ENCODE peak calls at places on chromosomes 12 and 14, in five cellular contexts. N is HepG2, I is HEK293T, M is H1, S is GM12878. P is an unnamed sample.

GRCh38 chr12:49624919-49625577 is 1.7 kb downstream of the PRPF40B start:
- DNase-seq in N (no peak), I (no peak), M (no peak), S (no peak), P (no peak)

GRCh38 chr12:107992870-107993451 is 136.1 kb upstream of the WSCD2 start:
- DNase-seq in N (peak; percentile 49), I (peak; percentile 62), M (peak; percentile 60), S (peak; percentile 2), P (peak; percentile 52)

GRCh38 chr14:71361874-71362273 is 454.6 kb downstream of the PCNX1 start:
- DNase-seq in N (no peak), I (no peak), M (no peak), S (no peak), P (no peak)

GRCh38 chr14:90288646-90289355 is 32.4 kb downstream of the PSMC1 start:
- DNase-seq in N (peak; percentile 3), I (no peak), M (no peak), S (no peak), P (no peak)

GRCh38 chr12:106794369-106794768 is 19.9 kb downstream of the RIC8B start:
- DNase-seq in N (no peak), I (no peak), M (no peak), S (no peak), P (no peak)

GRCh38 chr12:93146970-93147369 is 217.9 kb upstream of the EEA1 start:
- DNase-seq in N (no peak), I (no peak), M (no peak), S (no peak), P (no peak)

GRCh38 chr12:5176058-5176457 is 132.4 kb downstream of the KCNA5 start:
- DNase-seq in N (no peak), I (no peak), M (no peak), S (no peak), P (no peak)

GRCh38 chr12:6914246-6914947 is at the start of gene ENO2:
- DNase-seq in N (peak; percentile 44), I (no peak), M (peak; percentile 72), S (no peak), P (no peak)

GRCh38 chr12:89665556-89665955 is 43.1 kb downstream of the ATP2B1 start:
- DNase-seq in N (no peak), I (no peak), M (no peak), S (no peak), P (no peak)

GRCh38 chr14:53409289-53409688 is 256.2 kb upstream of the DDHD1 start:
- DNase-seq in N (no peak), I (no peak), M (no peak), S (no peak), P (no peak)

GRCh38 chr12:87815738-87816137 is 213.5 kb downstream of the C12orf50 start:
- DNase-seq in N (no peak), I (no peak), M (no peak), S (no peak), P (no peak)

GRCh38 chr14:92692822-92693226 is 55.6 kb downstream of the LGMN start:
- DNase-seq in N (no peak), I (no peak), M (no peak), S (no peak), P (no peak)

GRCh38 chr12:6852651-6853354 is 853 bp downstream of the USP5 start:
- DNase-seq in N (peak; percentile 35), I (no peak), M (peak; percentile 66), S (no peak), P (no peak)

GRCh38 chr12:75646329-75646940 is 135.0 kb upstream of the KRR1 start:
- DNase-seq in N (no peak), I (no peak), M (no peak), S (no peak), P (no peak)

GRCh38 chr14:60986500-60986899 is 5.5 kb downstream of the SLC38A6 start:
- DNase-seq in N (no peak), I (no peak), M (no peak), S (no peak), P (no peak)

GRCh38 chr12:778615-779014 is 26.2 kb downstream of the WNK1 start:
- DNase-seq in N (no peak), I (no peak), M (no peak), S (no peak), P (no peak)

GRCh38 chr12:116091579-116091978 is 185.9 kb downstream of the MED13L start:
- DNase-seq in N (no peak), I (no peak), M (no peak), S (no peak), P (no peak)

GRCh38 chr12:6036509-6036908 is 88.0 kb downstream of the VWF start:
- DNase-seq in N (no peak), I (no peak), M (no peak), S (no peak), P (no peak)

GRCh38 chr14:21036746-21037145 is 2.1 kb upstream of the RNASE13 start:
- DNase-seq in N (no peak), I (no peak), M (no peak), S (no peak), P (no peak)

GRCh38 chr12:2853626-2854025 is 3.2 kb downstream of the TEX52 start:
- DNase-seq in N (peak; percentile 48), I (peak; percentile 92), M (peak; percentile 98), S (no peak), P (peak; percentile 99)

GRCh38 chr14:105473033-105473676 is 1.5 kb upstream of the CRIP2 start:
- DNase-seq in N (no peak), I (no peak), M (no peak), S (no peak), P (no peak)

GRCh38 chr12:52252728-52253328 is 19.8 kb downstream of the KRT7 start:
- DNase-seq in N (no peak), I (no peak), M (no peak), S (no peak), P (no peak)

GRCh38 chr12:62724285-62724684 is 210.7 kb downstream of the PPM1H start:
- DNase-seq in N (no peak), I (no peak), M (no peak), S (no peak), P (no peak)

GRCh38 chr14:22887260-22887989 is 4.4 kb downstream of the REM2 start:
- DNase-seq in N (no peak), I (peak; percentile 78), M (no peak), S (peak; percentile 80), P (peak; percentile 63)

GRCh38 chr12:96422192-96422591 is 22.0 kb upstream of the CDK17 start:
- DNase-seq in N (no peak), I (no peak), M (no peak), S (no peak), P (no peak)

GRCh38 chr14:78164226-78164853 is 5.8 kb upstream of the NRXN3 start:
- DNase-seq in N (peak; percentile 15), I (peak; percentile 53), M (peak; percentile 82), S (no peak), P (peak; percentile 38)

GRCh38 chr14:59306775-59307174 is 118.3 kb downstream of the DAAM1 start:
- DNase-seq in N (no peak), I (no peak), M (no peak), S (no peak), P (no peak)

GRCh38 chr12:69007166-69007857 is 74.3 kb upstream of the CPM start:
- DNase-seq in N (no peak), I (no peak), M (no peak), S (no peak), P (peak; percentile 86)

GRCh38 chr12:57236925-57237652 is 7.6 kb downstream of the SHMT2 start:
- DNase-seq in N (no peak), I (no peak), M (no peak), S (no peak), P (no peak)

GRCh38 chr14:64060648-64061096 is 207.9 kb downstream of the SYNE2 start:
- DNase-seq in N (peak; percentile 15), I (peak; percentile 47), M (peak; percentile 82), S (no peak), P (peak; percentile 61)
- TF ChIP-seq SUZ12 in N (no peak), I (no peak), M (no peak), S (no peak), P (no peak)

GRCh38 chr14:57884175-57884574 is 18.3 kb upstream of the SLC35F4 start:
- DNase-seq in N (no peak), I (no peak), M (no peak), S (no peak), P (no peak)

GRCh38 chr14:57889245-57889644 is 23.4 kb upstream of the SLC35F4 start:
- DNase-seq in N (no peak), I (no peak), M (no peak), S (no peak), P (no peak)
- TF ChIP-seq SUZ12 in N (no peak), I (no peak), M (no peak), S (no peak), P (no peak)

DNA sequence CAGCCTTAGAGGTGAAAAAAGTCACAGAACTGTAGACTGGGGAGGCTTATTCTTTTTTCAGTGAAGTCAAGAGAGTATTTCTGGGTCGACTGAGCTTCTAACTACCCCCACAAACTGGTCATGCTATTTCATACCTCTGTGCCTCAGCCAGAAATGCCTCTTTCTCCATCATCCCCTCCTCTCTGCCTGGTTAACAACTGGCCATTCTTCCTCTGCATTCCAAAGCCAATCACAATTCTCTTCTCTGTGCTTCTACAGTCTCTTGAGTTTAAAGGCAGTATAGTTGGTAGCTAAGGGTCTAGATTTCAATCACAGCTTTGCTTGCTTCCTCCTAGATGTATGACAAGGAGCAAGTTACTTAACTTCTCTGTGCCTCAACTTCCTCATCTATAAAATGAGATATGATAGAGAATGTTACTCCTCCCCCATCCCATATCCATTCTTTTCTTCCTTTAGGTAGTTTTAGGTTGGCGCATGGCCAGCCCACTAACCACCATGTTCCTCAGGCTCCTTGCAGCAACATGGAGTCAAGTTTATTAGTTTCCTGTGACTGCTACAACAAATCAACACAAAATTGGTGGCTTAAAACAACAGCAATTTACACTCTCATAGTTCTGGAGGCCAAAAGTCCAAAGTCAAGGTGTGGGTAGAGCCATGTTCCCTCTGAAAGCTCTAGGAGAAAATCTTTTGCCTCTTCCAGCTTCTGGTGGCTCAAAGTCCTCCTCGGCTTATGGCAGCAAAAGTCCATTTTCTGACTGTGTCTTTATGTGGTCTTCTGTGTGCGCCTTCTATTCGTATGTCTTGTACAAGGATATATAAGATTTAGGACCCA is 62.5 kb downstream of the ITPR2 start:
- DNase-seq in N (peak; percentile 49), I (no peak), M (no peak), S (no peak), P (no peak)
- TF ChIP-seq SUZ12 in N (no peak), I (no peak), M (no peak), S (no peak), P (no peak)

GRCh38 chr14:65286443-65286842 is 126.1 kb upstream of the FUT8 start:
- DNase-seq in N (peak; percentile 44), I (no peak), M (no peak), S (no peak), P (no peak)

GRCh38 chr14:65287264-65288131 is 125.0 kb upstream of the FUT8 start:
- DNase-seq in N (no peak), I (no peak), M (no peak), S (no peak), P (no peak)

GRCh38 chr14:65291561-65291960 is 121.0 kb upstream of the FUT8 start:
- DNase-seq in N (no peak), I (no peak), M (no peak), S (no peak), P (no peak)

GRCh38 chr14:65296402-65296801 is 116.1 kb upstream of the FUT8 start:
- DNase-seq in N (no peak), I (no peak), M (no peak), S (no peak), P (no peak)

DNA sequence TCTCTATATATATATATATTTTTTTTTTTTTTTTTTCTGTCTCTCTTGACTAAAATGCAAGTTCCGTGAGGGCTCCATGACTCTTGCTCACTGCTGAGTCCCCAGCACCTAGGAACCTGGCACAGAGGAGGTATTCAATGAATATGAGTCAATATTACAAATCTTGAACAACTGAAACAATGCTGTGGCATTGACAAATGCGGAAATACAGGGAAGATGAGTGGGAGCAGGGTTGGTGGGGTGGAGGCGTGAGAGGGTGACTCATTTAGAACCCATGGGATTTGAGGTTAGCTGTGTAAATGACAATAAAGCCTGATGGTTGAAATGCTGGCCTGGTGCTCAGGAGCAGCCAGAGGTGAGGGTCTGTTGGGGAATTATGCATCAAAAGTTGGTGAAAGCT is 121.7 kb upstream of the FUT8 start:
- DNase-seq in N (peak; percentile 68), I (no peak), M (no peak), S (no peak), P (no peak)
- TF ChIP-seq SUZ12 in N (no peak), I (no peak), M (no peak), S (no peak), P (no peak)